ENCODE peak calls at places on chromosomes 11 and 22, in five cellular contexts. D is psoas muscle, J is GM23248, K is prostate gland, Z is lower lobe of right lung. V is an unnamed sample.
A peak's percentile ranks its signal among the peaks of the same experiment; 100 is the strongest.

GRCh38 chr11:58900479-58901420 is 38.5 kb upstream of the GLYATL1 start:
- DNase-seq in K (peak; percentile 70), Z (peak; percentile 75), D (peak; percentile 78), J (peak; percentile 66), V (no peak)

GRCh38 chr11:134580635-134581025 is 168.6 kb upstream of the B3GAT1 start:
- DNase-seq in D (no peak), K (no peak), J (no peak), Z (no peak), V (no peak)

GRCh38 chr11:90558328-90558865 is 335.5 kb upstream of the CHORDC1 start:
- DNase-seq in J (no peak), Z (no peak), D (peak; percentile 39), K (no peak), V (no peak)

GRCh38 chr11:95498731-95499396 is 267.9 kb upstream of the SESN3 start:
- DNase-seq in K (no peak), Z (no peak), J (peak; percentile 26), D (no peak), V (no peak)

GRCh38 chr11:79535606-79536005 is 94.8 kb upstream of the TENM4 start:
- DNase-seq in K (no peak), J (no peak), Z (no peak), D (no peak), V (no peak)

GRCh38 chr11:128179512-128179911 is 407.8 kb downstream of the ETS1 start:
- DNase-seq in K (no peak), Z (no peak), D (no peak), J (peak; percentile 23), V (no peak)

GRCh38 chr11:66617148-66617814 is 851 bp downstream of the RBM14 start:
- DNase-seq in J (peak; percentile 91), D (peak; percentile 87), Z (peak; percentile 92), K (no peak), V (peak; percentile 23)

GRCh38 chr11:74611369-74611861 is 19.0 kb downstream of the POLD3 start:
- DNase-seq in D (no peak), Z (no peak), J (peak; percentile 85), K (no peak), V (no peak)

GRCh38 chr11:14306481-14306880 is 52.5 kb downstream of the RRAS2 start:
- DNase-seq in K (no peak), J (peak; percentile 23), D (no peak), Z (no peak), V (no peak)

GRCh38 chr11:59243633-59244032 is 30.9 kb upstream of the MPEG1 start:
- DNase-seq in J (no peak), Z (no peak), K (no peak), D (no peak), V (no peak)

GRCh38 chr11:2725367-2726300 is 25.8 kb upstream of the KCNQ1OT1 start:
- DNase-seq in K (no peak), Z (no peak), D (peak; percentile 82), J (peak; percentile 49), V (no peak)

GRCh38 chr11:92475824-92476223 is 251.2 kb downstream of the FAT3 start:
- DNase-seq in Z (no peak), J (no peak), K (no peak), D (no peak), V (no peak)

GRCh38 chr11:73663604-73664495 is 17.5 kb downstream of the PLEKHB1 start:
- DNase-seq in D (no peak), K (no peak), Z (no peak), J (no peak), V (no peak)

GRCh38 chr22:30025187-30025586 is 55.1 kb upstream of the HORMAD2 start:
- DNase-seq in Z (peak; percentile 68), K (peak; percentile 66), D (no peak), J (no peak), V (no peak)

GRCh38 chr11:118928870-118929495 is 3.3 kb upstream of the BCL9L start:
- DNase-seq in J (peak; percentile 79), K (peak; percentile 58), D (no peak), Z (peak; percentile 65), V (no peak)

GRCh38 chr22:36131907-36132306 is 28.6 kb downstream of the APOL3 start:
- DNase-seq in Z (no peak), D (no peak), J (no peak), K (no peak), V (no peak)

GRCh38 chr11:80995523-80995922 is 1554.7 kb upstream of the TENM4 start:
- DNase-seq in J (no peak), Z (no peak), D (no peak), K (no peak), V (no peak)

GRCh38 chr11:74325649-74326645 is 14.5 kb upstream of the P4HA3 start:
- DNase-seq in Z (peak; percentile 74), K (peak; percentile 53), D (peak; percentile 94), J (peak; percentile 95), V (no peak)

GRCh38 chr22:47174671-47175111 is 412.2 kb downstream of the TBC1D22A start:
- DNase-seq in Z (no peak), K (no peak), J (no peak), D (peak; percentile 40), V (no peak)

GRCh38 chr11:2480874-2481220 is 36.0 kb downstream of the KCNQ1 start:
- DNase-seq in D (no peak), J (no peak), K (no peak), Z (peak; percentile 72), V (no peak)

GRCh38 chr11:69380451-69380901 is 86.5 kb downstream of the MYEOV start:
- DNase-seq in K (no peak), Z (no peak), J (no peak), D (peak; percentile 25), V (no peak)

GRCh38 chr11:64067257-64067993 is 31.7 kb downstream of the FLRT1 start:
- DNase-seq in J (no peak), K (no peak), D (no peak), Z (no peak), V (peak; percentile 32)

GRCh38 chr22:44930711-44931035 is 79.1 kb downstream of the PHF21B start:
- DNase-seq in J (no peak), K (no peak), Z (no peak), D (peak; percentile 42), V (no peak)

GRCh38 chr11:86134580-86135318 is 65.9 kb upstream of the PICALM start:
- DNase-seq in K (no peak), Z (no peak), J (no peak), D (no peak), V (no peak)

GRCh38 chr11:96254087-96254486 is 88.9 kb downstream of the MAML2 start:
- DNase-seq in D (no peak), Z (no peak), K (no peak), J (peak; percentile 65), V (no peak)

GRCh38 chr22:44638966-44639739 is 62.9 kb upstream of the PRR5 start:
- DNase-seq in J (peak; percentile 78), D (no peak), K (no peak), Z (peak; percentile 40), V (no peak)

GRCh38 chr11:61627831-61628753 is 47.2 kb upstream of the SYT7 start:
- DNase-seq in Z (peak; percentile 64), D (peak; percentile 83), K (peak; percentile 71), J (peak; percentile 87), V (no peak)

GRCh38 chr11:23563591-23563990 is 703.3 kb upstream of the CCDC179 start:
- DNase-seq in Z (no peak), D (no peak), K (no peak), J (no peak), V (no peak)

GRCh38 chr11:85791326-85791990 is 19.5 kb downstream of the SYTL2 start:
- DNase-seq in D (no peak), Z (no peak), J (no peak), K (no peak), V (no peak)

GRCh38 chr22:21657020-21657360 is 8.8 kb upstream of the PPIL2 start:
- DNase-seq in K (no peak), Z (no peak), J (no peak), D (no peak), V (no peak)
- H3K27ac ChIP-seq in K (no peak overlapping the region), Z (peak overlapping the region; percentile 56), J (no peak overlapping the region), D (no peak overlapping the region), V (no peak overlapping the region)

GRCh38 chr22:46057762-46058420 is 80.9 kb upstream of the WNT7B start:
- DNase-seq in J (peak; percentile 85), D (peak; percentile 76), Z (peak; percentile 70), K (peak; percentile 84), V (no peak)

GRCh38 chr22:46057206-46057605 is 80.2 kb upstream of the WNT7B start:
- DNase-seq in K (no peak), D (peak; percentile 62), Z (peak; percentile 39), J (peak; percentile 70), V (no peak)

GRCh38 chr22:46055176-46055850 is 78.4 kb upstream of the WNT7B start:
- DNase-seq in D (peak; percentile 86), Z (peak; percentile 68), J (peak; percentile 72), K (no peak), V (no peak)

GRCh38 chr22:46055851-46056168 is 78.8 kb upstream of the WNT7B start:
- DNase-seq in K (no peak), J (no peak), Z (no peak), D (no peak), V (no peak)

GRCh38 chr22:46056169-46057041 is 79.4 kb upstream of the WNT7B start:
- DNase-seq in Z (peak; percentile 54), D (peak; percentile 74), J (peak; percentile 83), K (no peak), V (no peak)
- H3K4me3 ChIP-seq in Z (peak overlapping the region; percentile 87), D (peak overlapping the region; percentile 86), J (peak overlapping the region; percentile 77), K (peak overlapping the region; percentile 58), V (no peak overlapping the region)

GRCh38 chr11:111582163-111582562 is 20.1 kb upstream of the SIK2 start:
- DNase-seq in J (peak; percentile 32), D (no peak), K (no peak), Z (no peak), V (no peak)
- H3K27ac ChIP-seq in J (no peak overlapping the region), D (no peak overlapping the region), K (no peak overlapping the region), Z (no peak overlapping the region), V (no peak overlapping the region)

GRCh38 chr11:125070699-125071254 is 7.7 kb downstream of the SLC37A2 start:
- DNase-seq in K (no peak), J (peak; percentile 90), D (peak; percentile 81), Z (peak; percentile 87), V (no peak)
- H3K4me3 ChIP-seq in K (no peak overlapping the region), J (no peak overlapping the region), D (no peak overlapping the region), Z (no peak overlapping the region), V (no peak overlapping the region)

DNA sequence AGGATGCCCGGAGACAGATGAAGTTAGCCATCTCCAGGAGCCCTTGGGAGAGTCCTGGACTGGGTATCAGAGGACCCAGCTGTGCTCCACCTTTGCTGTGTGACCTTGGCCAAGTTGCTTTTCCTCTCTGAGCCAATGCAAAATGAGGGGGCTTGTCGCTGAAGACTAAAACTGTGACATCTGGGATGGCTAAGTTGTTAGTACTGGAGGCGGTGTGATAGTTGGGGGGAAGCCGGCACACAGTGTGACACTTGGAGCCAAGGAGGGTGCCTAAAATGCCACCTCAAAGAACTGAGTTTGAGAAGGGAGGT is 481 bp downstream of the INPP5J start:
- DNase-seq in Z (no peak), K (no peak), J (no peak), D (peak; percentile 12), V (no peak)
- H3K27ac ChIP-seq in Z (no peak overlapping the region), K (peak overlapping the region; percentile 28), J (no peak overlapping the region), D (peak overlapping the region; percentile 50), V (no peak overlapping the region)

V was measured in CD8-positive, alpha-beta T cell.